ENCODE peak calls at places on chromosomes 12 and 14, in four cellular contexts. One of them, this sample, is unnamed.

GRCh38 chr12:9948606-9949286 is 16.6 kb upstream of the CLEC2A start:
- DNase-seq in tibial artery: no peak
- DNase-seq in Panc1: no peak
- DNase-seq in iPS DF 6.9: no peak
- DNase-seq in this sample: peak; percentile 38

GRCh38 chr14:101243587-101244338 is 317.5 kb upstream of the DIO3 start:
- DNase-seq in tibial artery: no peak
- DNase-seq in Panc1: no peak
- DNase-seq in iPS DF 6.9: no peak
- DNase-seq in this sample: no peak

GRCh38 chr14:64762044-64763034 is 58.1 kb downstream of the PLEKHG3 start:
- DNase-seq in tibial artery: peak; percentile 94
- DNase-seq in Panc1: no peak
- DNase-seq in iPS DF 6.9: no peak
- DNase-seq in this sample: peak; percentile 80

GRCh38 chr12:110224379-110225304 is 56.4 kb upstream of the ATP2A2 start:
- DNase-seq in tibial artery: no peak
- DNase-seq in Panc1: no peak
- DNase-seq in iPS DF 6.9: no peak
- DNase-seq in this sample: peak; percentile 33

GRCh38 chr12:103913100-103913499 is 17.1 kb upstream of the HSP90B1 start:
- DNase-seq in tibial artery: no peak
- DNase-seq in Panc1: no peak
- DNase-seq in iPS DF 6.9: no peak
- DNase-seq in this sample: no peak

GRCh38 chr14:96285667-96286066 is 29.7 kb downstream of the BDKRB1 start:
- DNase-seq in tibial artery: no peak
- DNase-seq in Panc1: no peak
- DNase-seq in iPS DF 6.9: no peak
- DNase-seq in this sample: no peak

GRCh38 chr12:46407360-46407759 is 34.8 kb upstream of the SLC38A2 start:
- DNase-seq in tibial artery: no peak
- DNase-seq in Panc1: no peak
- DNase-seq in iPS DF 6.9: no peak
- DNase-seq in this sample: no peak

GRCh38 chr12:52949413-52950331 is 754 bp downstream of the KRT18 start:
- DNase-seq in tibial artery: no peak
- DNase-seq in Panc1: peak; percentile 90
- DNase-seq in iPS DF 6.9: no peak
- DNase-seq in this sample: peak; percentile 95

GRCh38 chr12:3527181-3527580 is 36.2 kb downstream of the PRMT8 start:
- DNase-seq in tibial artery: no peak
- DNase-seq in Panc1: no peak
- DNase-seq in iPS DF 6.9: no peak
- DNase-seq in this sample: no peak

GRCh38 chr12:120496353-120497340 is 734 bp downstream of the DYNLL1 start:
- DNase-seq in tibial artery: peak; percentile 81
- DNase-seq in Panc1: no peak
- DNase-seq in iPS DF 6.9: no peak
- DNase-seq in this sample: peak; percentile 53

GRCh38 chr12:65608319-65608916 is 215.9 kb upstream of the HMGA2 start:
- DNase-seq in tibial artery: no peak
- DNase-seq in Panc1: no peak
- DNase-seq in iPS DF 6.9: no peak
- DNase-seq in this sample: no peak

GRCh38 chr14:86203843-86204242 is 673.9 kb downstream of the FLRT2 start:
- DNase-seq in tibial artery: no peak
- DNase-seq in Panc1: no peak
- DNase-seq in iPS DF 6.9: no peak
- DNase-seq in this sample: no peak

GRCh38 chr14:51394391-51394790 is 154.3 kb downstream of the TMX1 start:
- DNase-seq in tibial artery: no peak
- DNase-seq in Panc1: no peak
- DNase-seq in iPS DF 6.9: no peak
- DNase-seq in this sample: no peak

GRCh38 chr12:48988030-48988649 is 10.0 kb downstream of the WNT1 start:
- DNase-seq in tibial artery: no peak
- DNase-seq in Panc1: no peak
- DNase-seq in iPS DF 6.9: no peak
- DNase-seq in this sample: peak; percentile 53

GRCh38 chr12:112096667-112097066 is 11.9 kb downstream of the NAA25 start:
- DNase-seq in tibial artery: no peak
- DNase-seq in Panc1: peak; percentile 76
- DNase-seq in iPS DF 6.9: no peak
- DNase-seq in this sample: peak; percentile 54

GRCh38 chr14:34684578-34684977 is 29.8 kb downstream of the CFL2 start:
- DNase-seq in tibial artery: no peak
- DNase-seq in Panc1: no peak
- DNase-seq in iPS DF 6.9: no peak
- DNase-seq in this sample: no peak

GRCh38 chr14:72514660-72515025 is 379.3 kb downstream of the DPF3 start:
- DNase-seq in tibial artery: no peak
- DNase-seq in Panc1: no peak
- DNase-seq in iPS DF 6.9: no peak
- DNase-seq in this sample: no peak

GRCh38 chr12:111274820-111275219 is 94.1 kb downstream of the PHETA1 start:
- DNase-seq in tibial artery: no peak
- DNase-seq in Panc1: no peak
- DNase-seq in iPS DF 6.9: no peak
- DNase-seq in this sample: no peak

GRCh38 chr12:124872068-124872719 is 8.5 kb upstream of the SCARB1 start:
- DNase-seq in tibial artery: no peak
- DNase-seq in Panc1: no peak
- DNase-seq in iPS DF 6.9: no peak
- DNase-seq in this sample: peak; percentile 73

GRCh38 chr12:52324068-52324444 is 2.9 kb upstream of the KRT83 start:
- DNase-seq in tibial artery: peak; percentile 47
- DNase-seq in Panc1: no peak
- DNase-seq in iPS DF 6.9: no peak
- DNase-seq in this sample: no peak

GRCh38 chr12:55704824-55705780 is 2.6 kb downstream of the ITGA7 start:
- DNase-seq in tibial artery: peak; percentile 84
- DNase-seq in Panc1: no peak
- DNase-seq in iPS DF 6.9: no peak
- DNase-seq in this sample: no peak

GRCh38 chr14:49550284-49551184 is 35.6 kb downstream of the RPS29 start:
- DNase-seq in tibial artery: no peak
- DNase-seq in Panc1: no peak
- DNase-seq in iPS DF 6.9: no peak
- DNase-seq in this sample: no peak

GRCh38 chr12:113980537-113981337 is 14.6 kb upstream of the RBM19 start:
- DNase-seq in tibial artery: no peak
- DNase-seq in Panc1: peak; percentile 45
- DNase-seq in iPS DF 6.9: peak; percentile 79
- DNase-seq in this sample: peak; percentile 66

GRCh38 chr14:23483216-23483854 is 13.8 kb downstream of the NGDN start:
- DNase-seq in tibial artery: no peak
- DNase-seq in Panc1: no peak
- DNase-seq in iPS DF 6.9: no peak
- DNase-seq in this sample: peak; percentile 11

GRCh38 chr12:10235761-10236631 is 23.3 kb downstream of the GABARAPL1 start:
- DNase-seq in tibial artery: no peak
- DNase-seq in Panc1: no peak
- DNase-seq in iPS DF 6.9: no peak
- DNase-seq in this sample: peak; percentile 38

GRCh38 chr14:40271480-40271879 is 839.2 kb upstream of the FBXO33 start:
- DNase-seq in tibial artery: no peak
- DNase-seq in Panc1: no peak
- DNase-seq in iPS DF 6.9: no peak
- DNase-seq in this sample: no peak

GRCh38 chr14:75619598-75619997 is 41.1 kb downstream of the ERG28 start:
- DNase-seq in tibial artery: no peak
- DNase-seq in Panc1: no peak
- DNase-seq in iPS DF 6.9: no peak
- DNase-seq in this sample: no peak

GRCh38 chr14:81233615-81234014 is 12.9 kb upstream of the GTF2A1 start:
- DNase-seq in tibial artery: no peak
- DNase-seq in Panc1: no peak
- DNase-seq in iPS DF 6.9: no peak
- DNase-seq in this sample: no peak

GRCh38 chr14:76109087-76109880 is 42.4 kb upstream of the GPATCH2L start:
- DNase-seq in tibial artery: no peak
- DNase-seq in Panc1: no peak
- DNase-seq in iPS DF 6.9: no peak
- DNase-seq in this sample: no peak

GRCh38 chr12:131929530-131930456 is 717 bp downstream of the PUS1 start:
- DNase-seq in tibial artery: no peak
- DNase-seq in Panc1: no peak
- DNase-seq in iPS DF 6.9: no peak
- DNase-seq in this sample: peak; percentile 42

GRCh38 chr12:74169607-74170006 is 368.0 kb upstream of the ATXN7L3B start:
- DNase-seq in tibial artery: no peak
- DNase-seq in Panc1: no peak
- DNase-seq in iPS DF 6.9: no peak
- DNase-seq in this sample: no peak
- H3K36me3 ChIP-seq in tibial artery: no peaks in the 10 kb centered on the region
- H3K36me3 ChIP-seq in Panc1: no peaks in the 10 kb centered on the region
- H3K36me3 ChIP-seq in iPS DF 6.9: no peaks in the 10 kb centered on the region
- H3K36me3 ChIP-seq in this sample: no peaks in the 10 kb centered on the region

DNA sequence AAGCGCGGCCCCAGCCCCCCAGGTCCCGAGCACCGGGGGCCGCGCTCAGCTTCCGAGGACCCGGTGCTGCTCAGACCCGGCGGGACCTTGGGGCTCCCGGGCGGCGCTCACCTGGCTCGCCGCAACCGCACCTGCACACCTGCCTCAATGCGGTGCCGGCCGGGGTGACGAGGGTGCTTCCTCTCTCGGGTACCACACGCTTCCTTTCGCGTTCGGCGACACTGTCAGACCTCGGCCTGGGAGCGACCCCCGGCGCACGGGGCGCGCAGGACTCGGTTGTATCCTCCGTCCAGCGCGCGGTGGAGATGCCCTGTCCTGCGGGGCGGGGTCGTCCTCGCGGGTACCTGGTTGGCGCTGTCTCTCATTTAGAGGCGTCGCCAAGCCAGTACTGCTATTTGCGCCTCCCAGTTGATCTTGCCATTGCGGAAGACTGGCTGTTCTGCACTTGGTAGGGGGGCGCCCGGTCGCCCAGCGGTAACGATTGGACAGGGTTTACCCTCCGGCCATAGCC is 718 bp downstream of the PACS2 start:
- DNase-seq in tibial artery: peak; percentile 76
- DNase-seq in Panc1: no peak
- DNase-seq in iPS DF 6.9: no peak
- DNase-seq in this sample: peak; percentile 56
- H3K27ac ChIP-seq in tibial artery: peak overlapping the region; percentile 78
- H3K27ac ChIP-seq in Panc1: peak overlapping the region; percentile 65
- H3K27ac ChIP-seq in iPS DF 6.9: no peak overlapping the region
- H3K27ac ChIP-seq in this sample: peak overlapping the region; percentile 32

DNA sequence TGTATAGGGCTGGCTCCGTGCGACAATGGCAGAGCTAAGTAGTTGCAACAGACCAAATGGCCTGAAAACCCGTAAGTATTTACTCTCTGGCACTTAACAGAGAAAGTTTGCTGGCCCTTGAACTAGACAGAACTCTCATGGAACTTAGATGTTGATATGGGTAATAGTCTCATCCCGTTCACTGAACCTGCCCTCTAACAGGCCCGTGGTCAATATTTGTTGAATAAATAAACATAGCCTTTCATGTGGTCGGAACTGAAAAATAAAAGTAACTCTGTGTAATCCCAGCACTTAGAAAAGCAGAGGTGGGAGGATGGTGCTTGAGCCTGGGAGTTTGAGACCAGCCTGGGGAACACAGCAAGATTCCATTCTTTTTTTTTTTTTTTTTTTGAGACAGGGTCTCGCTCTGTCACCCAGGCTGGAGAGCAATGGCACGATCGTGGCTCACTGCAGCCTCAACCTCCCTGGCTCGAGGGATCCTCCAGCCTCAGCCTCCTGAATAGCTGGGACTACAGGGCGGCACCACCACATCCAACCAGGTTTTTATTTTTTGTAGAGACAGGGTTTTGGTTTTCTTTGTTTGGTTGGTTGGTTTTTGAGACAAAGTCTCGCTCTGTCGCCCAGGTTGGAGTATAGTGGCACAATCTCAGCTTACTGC is 29.7 kb downstream of the KDM2B start:
- DNase-seq in tibial artery: no peak
- DNase-seq in Panc1: no peak
- DNase-seq in iPS DF 6.9: no peak
- DNase-seq in this sample: no peak
- H3K4me3 ChIP-seq in tibial artery: no peak overlapping the region
- H3K4me3 ChIP-seq in Panc1: no peak overlapping the region
- H3K4me3 ChIP-seq in iPS DF 6.9: no peak overlapping the region
- H3K4me3 ChIP-seq in this sample: no peak overlapping the region

GRCh38 chr12:62625238-62625637 is 158.6 kb downstream of the MON2 start:
- DNase-seq in tibial artery: no peak
- DNase-seq in Panc1: no peak
- DNase-seq in iPS DF 6.9: no peak
- DNase-seq in this sample: no peak
- H3K36me3 ChIP-seq in tibial artery: no peaks in the 10 kb centered on the region
- H3K36me3 ChIP-seq in Panc1: no peaks in the 10 kb centered on the region
- H3K36me3 ChIP-seq in iPS DF 6.9: no peaks in the 10 kb centered on the region
- H3K36me3 ChIP-seq in this sample: no peaks in the 10 kb centered on the region

DNA sequence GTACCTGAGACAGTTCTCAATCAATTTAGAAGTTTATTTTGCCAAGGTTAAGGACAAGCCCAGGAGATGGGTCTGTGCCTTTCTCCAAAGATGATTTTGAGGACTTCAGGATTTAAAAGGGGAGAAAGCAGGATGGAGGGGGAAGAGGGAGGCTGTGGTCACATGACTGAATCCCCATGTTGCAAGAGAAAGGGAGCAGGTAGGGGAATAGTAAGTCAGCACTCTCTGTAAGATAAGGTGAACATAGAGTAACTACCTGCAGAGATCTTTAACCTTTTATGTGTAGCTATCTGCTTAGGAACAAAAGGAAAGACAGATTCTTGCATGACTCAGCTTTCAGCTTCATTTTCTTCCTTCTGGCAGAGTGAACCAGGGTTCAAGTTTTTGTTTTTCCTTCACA is 25.9 kb downstream of the DGLUCY start:
- DNase-seq in tibial artery: no peak
- DNase-seq in Panc1: no peak
- DNase-seq in iPS DF 6.9: no peak
- DNase-seq in this sample: peak; percentile 81
- H3K27ac ChIP-seq in tibial artery: no peak overlapping the region
- H3K27ac ChIP-seq in Panc1: no peak overlapping the region
- H3K27ac ChIP-seq in iPS DF 6.9: no peak overlapping the region
- H3K27ac ChIP-seq in this sample: no peak overlapping the region

GRCh38 chr14:91418387-91419043 is 895 bp upstream of the CCDC88C start:
- DNase-seq in tibial artery: no peak
- DNase-seq in Panc1: peak; percentile 56
- DNase-seq in iPS DF 6.9: no peak
- DNase-seq in this sample: peak; percentile 65

GRCh38 chr14:91417134-91417982 is at the start of gene CCDC88C:
- DNase-seq in tibial artery: no peak
- DNase-seq in Panc1: no peak
- DNase-seq in iPS DF 6.9: no peak
- DNase-seq in this sample: peak; percentile 80

GRCh38 chr14:91417983-91418386 is 365 bp upstream of the CCDC88C start:
- DNase-seq in tibial artery: no peak
- DNase-seq in Panc1: no peak
- DNase-seq in iPS DF 6.9: no peak
- DNase-seq in this sample: peak; percentile 67

GRCh38 chr14:91415794-91416743 is 1.6 kb downstream of the CCDC88C start:
- DNase-seq in tibial artery: no peak
- DNase-seq in Panc1: no peak
- DNase-seq in iPS DF 6.9: no peak
- DNase-seq in this sample: peak; percentile 74

GRCh38 chr14:91416744-91417133 is 881 bp downstream of the CCDC88C start:
- DNase-seq in tibial artery: no peak
- DNase-seq in Panc1: no peak
- DNase-seq in iPS DF 6.9: no peak
- DNase-seq in this sample: peak; percentile 55
- H3K4me3 ChIP-seq in tibial artery: peak overlapping the region; percentile 51
- H3K4me3 ChIP-seq in Panc1: peak overlapping the region; percentile 57
- H3K4me3 ChIP-seq in iPS DF 6.9: peak overlapping the region; percentile 85
- H3K4me3 ChIP-seq in this sample: peak overlapping the region; percentile 92

This sample was measured in small intestine.